ENCODE peak calls at places on chromosomes 13 and 19, in nine cellular contexts. M, T, F, Z, R, K, J, W and I are unnamed samples.
A peak's percentile ranks its signal among the peaks of the same experiment; 100 is the strongest.

GRCh38 chr13:48977973-48978372 is 2.3 kb downstream of the FNDC3A start:
- DNase-seq in M (no peak), W (no peak), Z (no peak), J (no peak), F (no peak), T (no peak), R (no peak), K (no peak), I (no peak)

GRCh38 chr19:55208880-55209429 is 346 bp downstream of the PTPRH start:
- DNase-seq in R (no peak), F (no peak), K (no peak), Z (no peak), T (peak; percentile 26), J (no peak), M (no peak), W (no peak), I (no peak)

GRCh38 chr13:39474600-39474999 is 128.4 kb downstream of the LHFPL6 start:
- DNase-seq in M (no peak), R (no peak), J (no peak), W (no peak), T (no peak), Z (no peak), F (no peak), K (no peak), I (no peak)

GRCh38 chr13:62418872-62419271 is 1003.2 kb upstream of the PCDH20 start:
- DNase-seq in Z (no peak), F (no peak), T (no peak), M (no peak), R (no peak), J (no peak), K (no peak), W (no peak), I (no peak)

GRCh38 chr13:96044238-96044637 is 9.0 kb downstream of the UGGT2 start:
- DNase-seq in M (no peak), F (no peak), T (no peak), Z (no peak), K (no peak), R (no peak), W (no peak), J (no peak), I (no peak)

GRCh38 chr13:46622918-46623256 is 69.9 kb downstream of the LRCH1 start:
- DNase-seq in J (no peak), K (peak; percentile 73), T (no peak), W (no peak), R (no peak), M (no peak), Z (no peak), F (peak; percentile 63), I (no peak)

GRCh38 chr13:47661076-47661475 is 340.0 kb downstream of the SUCLA2 start:
- DNase-seq in W (no peak), F (no peak), M (no peak), T (no peak), Z (no peak), K (peak; percentile 82), J (no peak), R (no peak), I (no peak)

GRCh38 chr19:5587071-5587455 is 19.3 kb upstream of the TINCR start:
- DNase-seq in M (no peak), J (no peak), Z (no peak), F (no peak), R (no peak), K (no peak), W (no peak), T (no peak), I (no peak)

GRCh38 chr13:51229731-51230130 is 7.5 kb downstream of the FAM124A start:
- DNase-seq in M (no peak), T (peak; percentile 13), Z (no peak), F (no peak), K (no peak), J (no peak), W (no peak), R (no peak), I (no peak)

GRCh38 chr19:19026299-19026971 is 6.9 kb downstream of the SUGP2 start:
- DNase-seq in K (no peak), F (no peak), J (no peak), Z (no peak), W (no peak), R (no peak), M (no peak), T (no peak), I (no peak)
- TF ChIP-seq CTCF in K (peak; percentile 12), F (peak; percentile 21), J (no peak), Z (no peak), W (no peak), R (no peak), M (no peak), T (peak; percentile 24), I (no peak)

GRCh38 chr13:112102243-112102642 is 35.3 kb downstream of the SOX1 start:
- DNase-seq in M (no peak), J (no peak), R (no peak), W (no peak), Z (no peak), T (no peak), K (no peak), F (no peak), I (no peak)
- TF ChIP-seq CTCF in M (no peak), J (no peak), R (no peak), W (no peak), Z (no peak), T (peak; percentile 30), K (no peak), F (no peak), I (no peak)

GRCh38 chr19:3882041-3882384 is 1.5 kb downstream of the ATCAY start:
- DNase-seq in M (no peak), W (no peak), T (no peak), F (no peak), R (no peak), Z (no peak), J (no peak), K (no peak), I (no peak)
- TF ChIP-seq CTCF in M (no peak), W (no peak), T (no peak), F (no peak), R (no peak), Z (no peak), J (no peak), K (no peak), I (no peak)

DNA sequence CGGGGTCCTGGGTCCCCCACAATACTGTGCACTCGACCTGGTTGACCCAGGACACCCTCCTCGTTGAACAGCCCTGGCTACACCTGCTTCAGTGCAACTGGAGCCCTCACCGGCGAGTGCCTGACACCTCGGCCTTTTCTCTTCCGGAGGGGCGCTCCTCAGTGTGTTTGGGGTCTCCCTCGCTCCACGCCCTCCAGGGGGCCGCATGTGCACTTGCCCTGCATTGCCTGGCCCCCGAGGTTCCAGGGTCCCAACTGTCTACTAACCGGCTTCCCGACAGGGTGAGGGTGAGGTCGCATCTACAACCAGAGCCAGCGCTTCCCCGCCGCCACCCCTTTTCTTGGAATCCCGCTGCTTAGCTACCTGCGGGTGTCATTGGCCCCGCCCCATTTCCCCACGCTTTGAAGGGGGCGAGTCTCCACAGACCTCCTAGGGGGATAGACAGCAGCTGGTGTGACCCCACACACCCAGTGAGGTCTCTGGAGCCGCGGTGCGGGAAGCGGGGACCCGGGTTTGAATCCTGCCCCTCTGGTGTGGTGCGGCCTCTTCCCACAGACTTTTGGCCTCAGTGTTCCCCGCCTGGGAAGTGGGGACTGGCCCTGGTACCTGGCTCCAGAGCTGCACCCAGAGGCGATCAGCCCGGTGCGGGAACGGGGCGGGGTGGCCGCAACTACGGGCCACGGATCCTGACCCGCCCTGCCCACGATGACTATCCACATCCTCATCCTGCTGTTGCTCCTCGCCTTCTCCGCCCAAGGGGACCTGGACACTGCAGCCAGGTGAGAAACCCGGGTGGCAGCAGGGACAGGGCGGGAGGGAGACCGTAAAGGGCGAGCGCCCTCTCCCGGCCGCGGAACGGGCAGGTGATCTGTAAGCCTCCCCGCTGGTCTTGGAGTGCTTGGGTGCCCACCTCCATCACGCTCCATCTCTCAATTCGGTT is at the start of gene ADM5:
- DNase-seq in M (peak; percentile 67), K (no peak), W (no peak), T (peak; percentile 82), J (no peak), Z (no peak), F (no peak), R (peak; percentile 61), I (no peak)
- TF ChIP-seq CTCF in M (no peak), K (peak; percentile 67), W (peak; percentile 36), T (peak; percentile 75), J (peak; percentile 52), Z (peak; percentile 52), F (peak; percentile 63), R (peak; percentile 45), I (no peak)

GRCh38 chr19:48121066-48121465 is 10.4 kb upstream of the PLA2G4C start:
- DNase-seq in F (no peak), T (no peak), W (no peak), J (no peak), M (no peak), Z (no peak), K (no peak), R (no peak), I (no peak)

GRCh38 chr19:48113190-48113917 is 2.7 kb upstream of the PLA2G4C start:
- DNase-seq in M (no peak), F (no peak), W (no peak), Z (no peak), R (no peak), T (no peak), K (no peak), J (no peak), I (no peak)

GRCh38 chr19:48121909-48122371 is 11.3 kb upstream of the PLA2G4C start:
- DNase-seq in F (no peak), R (no peak), M (no peak), W (no peak), T (no peak), Z (peak; percentile 15), J (no peak), K (no peak), I (no peak)

GRCh38 chr19:48120505-48120904 is 9.9 kb upstream of the PLA2G4C start:
- DNase-seq in T (no peak), F (no peak), K (no peak), J (no peak), R (no peak), M (no peak), W (no peak), Z (no peak), I (no peak)

DNA sequence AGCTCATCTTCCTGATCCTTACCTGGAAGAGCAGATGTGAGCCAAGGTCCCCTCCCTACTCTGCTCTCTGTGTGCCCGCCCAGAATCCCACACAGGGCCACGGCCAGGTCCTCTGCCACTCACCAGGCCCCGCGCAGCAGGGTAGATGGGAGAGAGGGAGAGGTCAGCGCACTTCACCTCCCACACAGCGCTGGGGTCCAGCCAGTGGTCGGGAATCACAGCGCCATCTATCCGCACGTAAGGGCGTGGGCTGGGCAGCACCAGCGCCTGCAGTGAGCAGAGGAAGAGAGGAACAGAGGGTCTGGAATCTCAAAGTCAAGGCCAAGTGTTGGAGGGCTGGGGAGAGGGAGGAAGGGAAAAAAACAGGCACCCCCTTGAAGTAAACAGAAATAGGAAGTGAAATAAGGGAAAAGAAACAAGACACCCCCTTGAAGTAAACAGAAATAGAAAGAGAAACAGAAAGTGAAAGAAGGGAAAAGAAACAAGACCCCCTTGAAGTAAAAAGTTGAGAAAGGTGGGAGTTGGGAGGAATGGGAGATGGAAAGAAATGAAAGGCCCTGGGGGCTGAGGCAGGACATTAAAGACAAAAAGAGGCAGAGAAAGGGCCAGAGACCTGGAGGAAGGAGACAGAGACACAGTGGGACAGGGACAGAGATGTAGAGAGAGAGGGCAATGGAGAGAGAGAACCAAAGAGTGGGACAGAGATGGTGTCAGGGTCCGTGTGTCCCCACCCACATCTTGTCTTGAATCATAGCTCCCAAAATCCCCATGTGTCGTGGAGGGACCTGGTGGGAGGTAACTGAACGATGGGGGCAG is 7.1 kb upstream of the PLA2G4C start:
- DNase-seq in K (no peak), R (no peak), T (peak; percentile 64), W (no peak), Z (no peak), J (no peak), F (no peak), M (no peak), I (no peak)
- TF ChIP-seq CTCF in K (no peak), R (no peak), T (peak; percentile 58), W (no peak), Z (no peak), J (no peak), F (no peak), M (no peak), I (no peak)